ENCODE peak calls at places on chromosomes 7 and 10, in five cellular contexts. P, M, N, G and A are unnamed samples.

GRCh38 chr10:73166972-73167371 is 836 bp downstream of the ECD start:
- DNase-seq in N (no peak), G (no peak), P (no peak), M (no peak), A (no peak)

GRCh38 chr10:59099536-59099935 is 76.9 kb upstream of the PHYHIPL start:
- DNase-seq in N (no peak), M (no peak), P (no peak), G (no peak), A (no peak)

GRCh38 chr7:43944286-43944685 is 18.1 kb downstream of the UBE2D4 start:
- DNase-seq in M (no peak), N (no peak), P (no peak), G (no peak), A (no peak)

GRCh38 chr7:134448359-134449229 is 10.3 kb downstream of the AKR1B1 start:
- DNase-seq in G (peak; percentile 36), M (peak; percentile 77), P (no peak), N (no peak), A (no peak)

GRCh38 chr10:7937315-7937945 is 117.1 kb upstream of the GATA3 start:
- DNase-seq in P (no peak), N (no peak), G (peak; percentile 28), M (no peak), A (no peak)

GRCh38 chr7:125670926-125671572 is 741.4 kb upstream of the POT1 start:
- DNase-seq in P (no peak), N (no peak), M (peak; percentile 53), G (peak; percentile 69), A (no peak)

GRCh38 chr7:83532229-83532628 is 116.7 kb downstream of the SEMA3E start:
- DNase-seq in M (no peak), N (no peak), P (no peak), G (peak; percentile 53), A (no peak)

GRCh38 chr10:74988787-74989574 is 122.5 kb upstream of the SAMD8 start:
- DNase-seq in G (peak; percentile 60), P (no peak), M (no peak), N (no peak), A (no peak)

GRCh38 chr7:133936074-133936473 is 191.1 kb upstream of the LRGUK start:
- DNase-seq in M (peak; percentile 27), N (no peak), P (no peak), G (no peak), A (no peak)

GRCh38 chr7:112898432-112899290 is 108.5 kb upstream of the TMEM168 start:
- DNase-seq in G (peak; percentile 87), P (peak; percentile 50), N (no peak), M (peak; percentile 68), A (no peak)

GRCh38 chr7:117124585-117125220 is 171.4 kb downstream of the ST7 start:
- DNase-seq in G (peak; percentile 96), P (peak; percentile 34), N (no peak), M (peak; percentile 98), A (peak; percentile 94)